ENCODE peak calls at places on chromosomes 11 and 22, in five cellular contexts. One of them, this sample, is unnamed.

GRCh38 chr11:112961751-112962747 is 829 bp downstream of the NCAM1 start:
- DNase-seq in lower lobe of right lung: peak; percentile 45
- DNase-seq in H7: peak; percentile 65
- DNase-seq in endothelial cell of umbilical vein: peak; percentile 8
- DNase-seq in colonic mucosa: peak; percentile 26
- DNase-seq in this sample: no peak

GRCh38 chr22:49628351-49629023 is 199.2 kb downstream of the BRD1 start:
- DNase-seq in endothelial cell of umbilical vein: no peak
- DNase-seq in colonic mucosa: no peak
- DNase-seq in H7: peak; percentile 64
- DNase-seq in lower lobe of right lung: peak; percentile 43
- DNase-seq in this sample: no peak

GRCh38 chr11:27649800-27650199 is 50.5 kb downstream of the BDNF start:
- DNase-seq in lower lobe of right lung: no peak
- DNase-seq in colonic mucosa: no peak
- DNase-seq in endothelial cell of umbilical vein: no peak
- DNase-seq in H7: peak; percentile 22
- DNase-seq in this sample: no peak

GRCh38 chr11:130179396-130180306 is 20.1 kb downstream of the ST14 start:
- DNase-seq in H7: peak; percentile 31
- DNase-seq in colonic mucosa: peak; percentile 70
- DNase-seq in endothelial cell of umbilical vein: no peak
- DNase-seq in lower lobe of right lung: peak; percentile 47
- DNase-seq in this sample: no peak

GRCh38 chr11:85531498-85531897 is 95.6 kb downstream of the DLG2 start:
- DNase-seq in colonic mucosa: no peak
- DNase-seq in endothelial cell of umbilical vein: no peak
- DNase-seq in lower lobe of right lung: no peak
- DNase-seq in H7: peak; percentile 28
- DNase-seq in this sample: no peak

GRCh38 chr11:121961228-121961860 is 154.7 kb downstream of the BLID start:
- DNase-seq in lower lobe of right lung: no peak
- DNase-seq in endothelial cell of umbilical vein: no peak
- DNase-seq in colonic mucosa: no peak
- DNase-seq in H7: no peak
- DNase-seq in this sample: no peak

GRCh38 chr11:66335531-66336233 is 552 bp downstream of the RIN1 start:
- DNase-seq in H7: peak; percentile 90
- DNase-seq in lower lobe of right lung: peak; percentile 52
- DNase-seq in colonic mucosa: no peak
- DNase-seq in endothelial cell of umbilical vein: peak; percentile 53
- DNase-seq in this sample: no peak

GRCh38 chr11:19077965-19078364 is 17.4 kb upstream of the MRGPRX2 start:
- DNase-seq in endothelial cell of umbilical vein: peak; percentile 56
- DNase-seq in H7: no peak
- DNase-seq in colonic mucosa: peak; percentile 6
- DNase-seq in lower lobe of right lung: no peak
- DNase-seq in this sample: no peak

GRCh38 chr11:130486981-130487380 is 38.5 kb downstream of the ADAMTS15 start:
- DNase-seq in lower lobe of right lung: peak; percentile 55
- DNase-seq in colonic mucosa: no peak
- DNase-seq in endothelial cell of umbilical vein: no peak
- DNase-seq in H7: no peak
- DNase-seq in this sample: peak; percentile 83

GRCh38 chr11:11701070-11701469 is 79.3 kb upstream of the GALNT18 start:
- DNase-seq in endothelial cell of umbilical vein: no peak
- DNase-seq in lower lobe of right lung: no peak
- DNase-seq in H7: no peak
- DNase-seq in colonic mucosa: no peak
- DNase-seq in this sample: no peak

GRCh38 chr11:848380-848931 is 5.8 kb downstream of the TSPAN4 start:
- DNase-seq in lower lobe of right lung: no peak
- DNase-seq in colonic mucosa: no peak
- DNase-seq in H7: peak; percentile 94
- DNase-seq in endothelial cell of umbilical vein: peak; percentile 32
- DNase-seq in this sample: no peak

GRCh38 chr11:122163420-122163819 is 47.4 kb upstream of the BLID start:
- DNase-seq in H7: no peak
- DNase-seq in colonic mucosa: no peak
- DNase-seq in endothelial cell of umbilical vein: no peak
- DNase-seq in lower lobe of right lung: no peak
- DNase-seq in this sample: no peak

GRCh38 chr11:83115551-83115950 is 41.4 kb upstream of the PCF11 start:
- DNase-seq in colonic mucosa: no peak
- DNase-seq in lower lobe of right lung: no peak
- DNase-seq in endothelial cell of umbilical vein: no peak
- DNase-seq in H7: no peak
- DNase-seq in this sample: no peak

GRCh38 chr11:68806931-68807844 is 34.5 kb downstream of the CPT1A start:
- DNase-seq in endothelial cell of umbilical vein: peak; percentile 54
- DNase-seq in colonic mucosa: no peak
- DNase-seq in H7: no peak
- DNase-seq in lower lobe of right lung: no peak
- DNase-seq in this sample: no peak

DNA sequence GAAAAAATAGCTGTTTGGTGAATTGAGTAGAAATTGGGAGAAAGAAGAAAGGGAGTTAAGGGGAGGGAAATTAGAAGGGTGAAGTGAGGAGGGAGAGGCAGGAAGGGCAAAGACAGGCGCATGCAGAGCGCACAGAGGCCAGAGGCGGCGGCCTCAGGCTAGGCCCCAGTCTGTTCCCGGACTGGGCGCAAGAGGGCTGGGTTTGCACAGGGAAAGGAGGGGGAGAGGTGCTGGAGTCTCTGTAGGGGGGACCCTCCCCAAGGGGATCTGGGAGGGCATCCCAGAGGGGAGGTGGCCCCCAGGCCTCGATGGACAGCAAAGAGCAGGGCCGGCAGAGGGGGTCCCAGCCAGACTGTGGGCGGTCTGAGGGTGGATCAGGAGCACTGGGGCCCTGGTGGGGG is 1.3 kb upstream of the FLRT1 start:
- DNase-seq in colonic mucosa: no peak
- DNase-seq in endothelial cell of umbilical vein: no peak
- DNase-seq in lower lobe of right lung: no peak
- DNase-seq in H7: peak; percentile 88
- DNase-seq in this sample: no peak
- H3K4me3 ChIP-seq in colonic mucosa: no peak overlapping the region
- H3K4me3 ChIP-seq in endothelial cell of umbilical vein: no peak overlapping the region
- H3K4me3 ChIP-seq in lower lobe of right lung: no peak overlapping the region
- H3K4me3 ChIP-seq in H7: no peak overlapping the region
- H3K4me3 ChIP-seq in this sample: no peak overlapping the region

DNA sequence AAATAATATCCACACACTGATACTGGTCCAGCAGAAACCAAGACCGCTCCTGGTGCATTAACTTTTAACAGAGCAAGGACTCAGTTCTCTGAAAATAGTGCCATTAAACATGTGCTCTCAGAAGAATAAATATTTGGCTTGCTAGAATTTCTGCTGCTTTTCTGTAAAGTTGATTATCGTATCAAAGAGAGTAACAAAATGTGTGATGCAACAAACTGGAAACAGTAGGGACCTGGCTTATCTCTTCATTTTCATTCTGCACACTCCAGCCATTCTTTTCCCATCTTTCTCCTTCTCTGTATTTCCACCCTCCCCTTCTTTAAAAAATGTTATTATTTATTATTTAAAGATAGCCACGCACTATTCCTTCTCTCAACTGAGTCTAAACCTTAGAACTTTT is 43.9 kb downstream of the WT1 start:
- DNase-seq in endothelial cell of umbilical vein: no peak
- DNase-seq in H7: no peak
- DNase-seq in lower lobe of right lung: no peak
- DNase-seq in colonic mucosa: no peak
- DNase-seq in this sample: no peak
- H3K27me3 ChIP-seq in endothelial cell of umbilical vein: no peaks in the 10 kb centered on the region
- H3K27me3 ChIP-seq in H7: no peaks in the 10 kb centered on the region
- H3K27me3 ChIP-seq in lower lobe of right lung: peaks cover 4% of the 10 kb centered on the region
- H3K27me3 ChIP-seq in colonic mucosa: no peaks in the 10 kb centered on the region
- H3K27me3 ChIP-seq in this sample: no peaks in the 10 kb centered on the region

GRCh38 chr11:62707277-62707771 is at the start of the genes BSCL2 and GNG3:
- DNase-seq in endothelial cell of umbilical vein: no peak
- DNase-seq in colonic mucosa: no peak
- DNase-seq in H7: peak; percentile 92
- DNase-seq in lower lobe of right lung: no peak
- DNase-seq in this sample: no peak

GRCh38 chr11:62705880-62706831 is 1.1 kb downstream of the BSCL2 start:
- DNase-seq in colonic mucosa: peak; percentile 96
- DNase-seq in H7: peak; percentile 99
- DNase-seq in lower lobe of right lung: peak; percentile 97
- DNase-seq in endothelial cell of umbilical vein: peak; percentile 95
- DNase-seq in this sample: peak; percentile 98

GRCh38 chr11:62708423-62709261 is 1.2 kb downstream of the GNG3 start:
- DNase-seq in lower lobe of right lung: no peak
- DNase-seq in colonic mucosa: peak; percentile 59
- DNase-seq in H7: peak; percentile 36
- DNase-seq in endothelial cell of umbilical vein: no peak
- DNase-seq in this sample: no peak

GRCh38 chr11:62705401-62705800 is 1.8 kb downstream of the BSCL2 start:
- DNase-seq in H7: peak; percentile 70
- DNase-seq in endothelial cell of umbilical vein: no peak
- DNase-seq in lower lobe of right lung: no peak
- DNase-seq in colonic mucosa: no peak
- DNase-seq in this sample: no peak

DNA sequence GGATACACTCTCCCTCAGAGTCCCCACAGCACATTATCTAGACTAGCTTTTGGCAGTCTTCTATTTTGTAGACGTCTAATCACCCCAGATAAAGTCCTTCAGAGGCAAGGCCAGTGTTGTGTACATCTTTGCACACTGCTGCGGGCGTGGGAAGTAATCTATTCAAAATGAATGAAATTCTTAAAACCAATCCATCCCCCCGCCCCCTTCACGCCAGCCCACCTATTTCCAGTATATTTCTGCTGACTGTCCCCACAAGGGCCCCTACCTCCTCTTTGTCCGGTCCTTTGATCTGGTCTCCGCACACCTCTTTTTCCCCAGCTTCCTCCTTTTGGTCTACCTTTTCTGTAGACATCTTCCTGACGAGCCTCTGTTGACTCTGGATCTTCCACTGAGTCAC is 383 bp downstream of the BSCL2 start:
- DNase-seq in H7: no peak
- DNase-seq in endothelial cell of umbilical vein: no peak
- DNase-seq in colonic mucosa: no peak
- DNase-seq in lower lobe of right lung: no peak
- DNase-seq in this sample: no peak
- H3K4me3 ChIP-seq in H7: peak overlapping the region; percentile 62
- H3K4me3 ChIP-seq in endothelial cell of umbilical vein: no peak overlapping the region
- H3K4me3 ChIP-seq in colonic mucosa: peak overlapping the region; percentile 71
- H3K4me3 ChIP-seq in lower lobe of right lung: peak overlapping the region; percentile 90
- H3K4me3 ChIP-seq in this sample: peak overlapping the region; percentile 77

DNA sequence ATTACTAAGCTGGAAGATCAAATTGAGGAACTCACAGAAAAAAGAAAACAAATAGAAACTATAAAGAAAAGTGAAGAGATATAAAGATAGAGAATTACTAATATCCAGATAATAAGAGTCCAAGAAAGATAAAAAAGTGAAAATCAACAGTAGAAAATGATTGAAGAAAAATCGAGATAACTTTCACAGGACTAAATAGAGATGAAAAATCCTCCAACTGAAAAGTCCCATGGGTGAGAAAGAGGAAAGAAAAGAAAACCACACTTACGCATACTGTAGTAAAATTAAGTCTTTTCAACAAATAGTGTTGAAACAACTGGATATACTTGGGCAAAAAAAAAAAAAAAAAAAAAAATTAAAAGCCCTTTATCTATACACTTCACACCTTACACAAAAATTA is 60.0 kb downstream of the ENTHD1 start:
- DNase-seq in colonic mucosa: no peak
- DNase-seq in lower lobe of right lung: no peak
- DNase-seq in H7: no peak
- DNase-seq in endothelial cell of umbilical vein: no peak
- DNase-seq in this sample: no peak
- H3K27me3 ChIP-seq in colonic mucosa: peaks cover 3% of the 10 kb centered on the region
- H3K27me3 ChIP-seq in lower lobe of right lung: peaks cover 43% of the 10 kb centered on the region
- H3K27me3 ChIP-seq in H7: no peaks in the 10 kb centered on the region
- H3K27me3 ChIP-seq in endothelial cell of umbilical vein: peaks cover 29% of the 10 kb centered on the region
- H3K27me3 ChIP-seq in this sample: peaks cover 40% of the 10 kb centered on the region